ENCODE peak calls at places on chromosomes 5 and 9, in seven cellular contexts. H, V, J, M, S, G and C are unnamed samples.

GRCh38 chr5:145854651-145855258 is 18.1 kb downstream of the GRXCR2 start:
- DNase-seq in H (no peak), V (peak; percentile 88), J (no peak), M (no peak), S (no peak), G (no peak), C (peak; percentile 84)

GRCh38 chr9:132409828-132410528 is at the start of gene CFAP77:
- DNase-seq in H (peak; percentile 28), V (peak; percentile 48), J (peak; percentile 71), M (peak; percentile 57), S (peak; percentile 54), G (peak; percentile 59), C (peak; percentile 79)

GRCh38 chr9:79883073-79883645 is 311.4 kb downstream of the TLE4 start:
- DNase-seq in H (peak; percentile 61), V (no peak), J (no peak), M (peak; percentile 78), S (no peak), G (peak; percentile 17), C (no peak)

GRCh38 chr5:59276277-59276647 is 617.3 kb downstream of the PDE4D start:
- DNase-seq in H (no peak), V (no peak), J (no peak), M (no peak), S (no peak), G (no peak), C (peak; percentile 3)

GRCh38 chr5:169906745-169907649 is 73.3 kb downstream of the INSYN2B start:
- DNase-seq in H (no peak), V (no peak), J (no peak), M (no peak), S (no peak), G (no peak), C (peak; percentile 70)

GRCh38 chr5:157608972-157609565 is 33.5 kb upstream of the ADAM19 start:
- DNase-seq in H (no peak), V (no peak), J (no peak), M (no peak), S (no peak), G (no peak), C (peak; percentile 2)

GRCh38 chr5:68303038-68303738 is 87.6 kb downstream of the PIK3R1 start:
- DNase-seq in H (no peak), V (peak; percentile 73), J (no peak), M (no peak), S (no peak), G (no peak), C (no peak)

GRCh38 chr5:135399838-135400542 is 959 bp upstream of the MACROH2A1 start:
- DNase-seq in H (no peak), V (no peak), J (no peak), M (no peak), S (no peak), G (no peak), C (peak; percentile 51)

GRCh38 chr5:5421149-5421960 is 1.1 kb upstream of the ICE1 start:
- DNase-seq in H (peak; percentile 39), V (peak; percentile 55), J (no peak), M (peak; percentile 54), S (peak; percentile 23), G (no peak), C (peak; percentile 48)

GRCh38 chr9:122536138-122536537 is 9.0 kb upstream of the OR1N1 start:
- DNase-seq in H (no peak), V (no peak), J (no peak), M (no peak), S (no peak), G (no peak), C (peak; percentile 46)

GRCh38 chr5:33855396-33855795 is 36.4 kb downstream of the ADAMTS12 start:
- DNase-seq in H (no peak), V (peak; percentile 22), J (no peak), M (no peak), S (no peak), G (no peak), C (peak; percentile 46)

GRCh38 chr9:129962376-129962765 is 80.6 kb downstream of the FNBP1 start:
- DNase-seq in H (no peak), V (no peak), J (no peak), M (no peak), S (no peak), G (no peak), C (no peak)

GRCh38 chr9:129138476-129139232 is 27.4 kb downstream of the PTPA start:
- DNase-seq in H (no peak), V (peak; percentile 61), J (peak; percentile 90), M (no peak), S (no peak), G (peak; percentile 62), C (peak; percentile 89)

GRCh38 chr9:19914044-19914443 is 125.2 kb upstream of the SLC24A2 start:
- DNase-seq in H (no peak), V (no peak), J (no peak), M (no peak), S (no peak), G (no peak), C (no peak)

DNA sequence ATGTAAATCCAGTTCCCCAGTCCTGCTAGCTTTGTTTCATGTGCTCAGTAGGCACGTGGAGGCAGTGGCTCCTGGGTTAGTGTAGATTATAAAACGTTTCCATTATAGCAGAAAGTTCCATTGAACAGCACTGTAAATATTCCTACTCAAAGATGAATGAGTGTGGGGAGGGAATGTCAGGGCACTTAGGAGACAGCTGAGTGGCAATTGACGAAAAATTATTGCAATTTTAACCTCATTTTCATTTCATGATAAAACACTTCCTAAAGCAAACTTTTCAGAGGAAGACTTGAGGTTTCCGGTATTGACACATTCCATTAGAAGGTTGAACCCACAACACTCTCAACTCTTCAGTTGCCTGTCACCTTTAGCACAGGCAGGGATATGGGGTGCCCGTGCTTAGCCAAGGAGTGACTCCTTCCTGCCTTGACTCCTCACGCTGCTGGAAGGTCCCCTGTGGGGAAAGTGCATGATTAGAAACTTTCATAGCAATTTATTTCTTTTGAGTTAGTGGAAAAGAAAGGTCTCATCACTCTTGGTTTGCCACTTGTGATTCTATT is 41.2 kb downstream of the SLC46A2 start:
- DNase-seq in H (no peak), V (no peak), J (no peak), M (no peak), S (no peak), G (no peak), C (no peak)
- H3K27ac ChIP-seq in H (no peak overlapping the region), V (no peak overlapping the region), J (no peak overlapping the region), M (no peak overlapping the region), S (no peak overlapping the region), G (no peak overlapping the region), C (no peak overlapping the region)

GRCh38 chr9:125255781-125256391 is 5.7 kb upstream of the GAPVD1 start:
- DNase-seq in H (no peak), V (no peak), J (no peak), M (no peak), S (peak; percentile 62), G (no peak), C (no peak)

GRCh38 chr9:125260564-125260963 is 1.1 kb upstream of the GAPVD1 start:
- DNase-seq in H (no peak), V (no peak), J (no peak), M (no peak), S (no peak), G (no peak), C (no peak)

GRCh38 chr9:125261501-125262216 is at the start of gene GAPVD1:
- DNase-seq in H (peak; percentile 87), V (peak; percentile 76), J (peak; percentile 93), M (peak; percentile 92), S (peak; percentile 96), G (peak; percentile 93), C (peak; percentile 94)

GRCh38 chr9:125258160-125258559 is 3.5 kb upstream of the GAPVD1 start:
- DNase-seq in H (no peak), V (no peak), J (no peak), M (no peak), S (no peak), G (no peak), C (no peak)

GRCh38 chr9:125258832-125259534 is 2.6 kb upstream of the GAPVD1 start:
- DNase-seq in H (no peak), V (no peak), J (no peak), M (no peak), S (no peak), G (no peak), C (no peak)
- H3K27ac ChIP-seq in H (no peak overlapping the region), V (no peak overlapping the region), J (no peak overlapping the region), M (no peak overlapping the region), S (no peak overlapping the region), G (peak overlapping the region; percentile 95), C (no peak overlapping the region)

GRCh38 chr5:65481635-65482271 is at the start of gene ADAMTS6:
- DNase-seq in H (peak; percentile 77), V (peak; percentile 97), J (peak; percentile 93), M (peak; percentile 84), S (peak; percentile 39), G (peak; percentile 87), C (peak; percentile 100)

GRCh38 chr5:65482280-65482726 is 583 bp upstream of the ADAMTS6 start:
- DNase-seq in H (no peak), V (peak; percentile 72), J (no peak), M (no peak), S (no peak), G (no peak), C (peak; percentile 64)

GRCh38 chr5:65481171-65481575 is 547 bp downstream of the ADAMTS6 start:
- DNase-seq in H (no peak), V (peak; percentile 12), J (no peak), M (no peak), S (no peak), G (no peak), C (peak; percentile 44)

GRCh38 chr5:65479527-65479926 is 2.2 kb downstream of the ADAMTS6 start:
- DNase-seq in H (no peak), V (no peak), J (no peak), M (no peak), S (no peak), G (no peak), C (no peak)

DNA sequence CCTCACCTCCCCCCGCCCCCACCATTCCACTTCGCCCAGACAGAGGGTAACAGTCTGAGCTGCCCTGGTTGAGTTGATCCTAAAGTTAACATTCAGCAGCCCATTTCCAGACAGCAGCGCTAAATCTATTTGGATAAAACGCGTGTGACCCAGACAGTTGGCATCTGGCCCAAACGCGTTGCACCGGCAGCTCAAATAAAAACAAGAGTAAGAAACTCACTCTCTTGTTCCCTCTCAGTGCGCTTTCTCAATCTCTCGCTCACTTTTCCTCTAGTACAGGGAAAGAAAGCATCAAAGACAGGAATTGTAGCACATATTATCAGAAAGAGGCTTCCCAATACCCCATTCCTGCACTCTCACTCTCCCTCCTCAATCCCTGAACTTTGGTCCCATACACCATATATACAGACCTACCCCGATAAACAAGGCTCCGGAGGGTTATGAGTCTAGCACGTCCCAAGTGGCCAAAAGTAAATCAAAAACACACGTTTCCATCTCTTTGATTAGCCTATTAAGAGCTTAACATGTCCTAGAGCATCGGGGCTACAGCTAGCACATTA is 1.3 kb downstream of the ADAMTS6 start:
- DNase-seq in H (peak; percentile 36), V (peak; percentile 87), J (peak; percentile 85), M (peak; percentile 58), S (peak; percentile 40), G (peak; percentile 75), C (peak; percentile 84)
- H3K27ac ChIP-seq in H (peak overlapping the region; percentile 23), V (peak overlapping the region; percentile 81), J (peak overlapping the region; percentile 82), M (no peak overlapping the region), S (peak overlapping the region; percentile 46), G (peak overlapping the region; percentile 92), C (peak overlapping the region; percentile 96)

GRCh38 chr5:139389701-139390638 is at the start of gene MZB1:
- DNase-seq in H (no peak), V (no peak), J (peak; percentile 48), M (peak; percentile 89), S (no peak), G (no peak), C (no peak)
- H3K27ac ChIP-seq in H (no peak within 1 kb of the TSS), V (no peak within 1 kb of the TSS), J (no peak within 1 kb of the TSS), M (peak within 1 kb of the TSS; percentile 66), S (no peak within 1 kb of the TSS), G (peak within 1 kb of the TSS; percentile 89), C (no peak within 1 kb of the TSS)